ENCODE peak calls at places on chromosomes 4 and X, in eight cellular contexts. F is CD8-positive, alpha-beta T cell; G is colonic mucosa; N is psoas muscle; H is body of pancreas; R is heart left ventricle; Z is thyroid gland; S is pancreas. B is an unnamed sample. For H3K36me3, the result is how much of the 10 kb centered on the place peaks cover.

GRCh38 chrX:108399427-108400165 is 38.6 kb downstream of the COL4A6 start:
- DNase-seq in F (no peak), H (no peak), Z (no peak), S (no peak), N (no peak), R (no peak), G (no peak), B (no peak)

GRCh38 chr4:123659759-123660158 is 263.2 kb downstream of the SPRY1 start:
- DNase-seq in R (no peak), N (no peak), H (no peak), G (no peak), F (no peak), S (no peak), Z (no peak), B (no peak)

GRCh38 chr4:162793571-162793970 is 373.1 kb downstream of the NAF1 start:
- DNase-seq in N (no peak), S (no peak), R (no peak), H (no peak), G (no peak), F (no peak), Z (no peak), B (no peak)

GRCh38 chr4:21949073-21949457 is 493 bp upstream of the KCNIP4 start:
- DNase-seq in G (peak), H (no peak), R (peak), F (no peak), S (no peak), Z (peak), N (no peak), B (no peak)

GRCh38 chr4:38190717-38191178 is 230.6 kb downstream of the PTTG2 start:
- DNase-seq in G (no peak), Z (no peak), F (no peak), S (no peak), H (no peak), N (peak), R (peak), B (peak)

GRCh38 chr4:74190919-74191397 is 33.0 kb downstream of the MTHFD2L start:
- DNase-seq in G (no peak), N (no peak), H (no peak), R (no peak), F (no peak), S (no peak), Z (no peak), B (no peak)

GRCh38 chr4:121256346-121256745 is 92.2 kb upstream of the TNIP3 start:
- DNase-seq in F (no peak), N (no peak), G (no peak), S (no peak), Z (no peak), R (no peak), H (no peak), B (no peak)

GRCh38 chr4:13294961-13295605 is 189.1 kb downstream of the RAB28 start:
- DNase-seq in R (no peak), H (no peak), Z (no peak), S (no peak), F (no peak), G (no peak), N (no peak), B (no peak)

GRCh38 chrX:11757729-11758399 is at the start of gene MSL3:
- DNase-seq in Z (peak), G (peak), S (peak), F (no peak), N (peak), R (peak), H (peak), B (peak)

GRCh38 chr4:149964001-149964400 is 114.2 kb upstream of the DCLK2 start:
- DNase-seq in S (no peak), G (no peak), F (no peak), Z (no peak), N (no peak), H (no peak), R (no peak), B (no peak)

GRCh38 chr4:1870578-1871443 is at the start of gene NSD2:
- DNase-seq in H (peak), S (peak), Z (peak), N (peak), F (peak), R (peak), G (peak), B (peak)
- H3K27ac ChIP-seq in H (peak), S (peak), Z (peak), N (peak), F (peak), R (peak), G (peak), B (peak)

GRCh38 chrX:71540801-71541545 is 8.1 kb downstream of the OGT start:
- DNase-seq in S (no peak), F (no peak), N (no peak), R (no peak), G (no peak), Z (no peak), H (no peak), B (no peak)
- H3K36me3 ChIP-seq in S (under half), F (under half), N (under half), R (under half), G (under half), Z (under half), H (under half), B (under half)

GRCh38 chr4:3796960-3797359 is 30.8 kb downstream of the ADRA2C start:
- DNase-seq in R (no peak), G (no peak), F (no peak), S (no peak), Z (no peak), H (no peak), N (no peak), B (no peak)

GRCh38 chr4:3791256-3791655 is 25.1 kb downstream of the ADRA2C start:
- DNase-seq in S (no peak), N (no peak), H (no peak), R (no peak), Z (no peak), F (no peak), G (no peak), B (no peak)

GRCh38 chr4:3792813-3793212 is 26.6 kb downstream of the ADRA2C start:
- DNase-seq in Z (no peak), G (no peak), R (no peak), S (no peak), H (no peak), N (no peak), F (no peak), B (no peak)

GRCh38 chr4:3791910-3792542 is 25.8 kb downstream of the ADRA2C start:
- DNase-seq in N (no peak), H (peak), R (peak), Z (peak), S (peak), F (no peak), G (peak), B (peak)

GRCh38 chr4:3793545-3793944 is 27.4 kb downstream of the ADRA2C start:
- DNase-seq in Z (no peak), G (no peak), R (no peak), H (no peak), N (no peak), S (no peak), F (no peak), B (no peak)
- TF ChIP-seq CTCF in Z (no peak), G (no peak), R (no peak), H (no peak), N (no peak), S (no peak), F (no peak), B (no peak)

DNA sequence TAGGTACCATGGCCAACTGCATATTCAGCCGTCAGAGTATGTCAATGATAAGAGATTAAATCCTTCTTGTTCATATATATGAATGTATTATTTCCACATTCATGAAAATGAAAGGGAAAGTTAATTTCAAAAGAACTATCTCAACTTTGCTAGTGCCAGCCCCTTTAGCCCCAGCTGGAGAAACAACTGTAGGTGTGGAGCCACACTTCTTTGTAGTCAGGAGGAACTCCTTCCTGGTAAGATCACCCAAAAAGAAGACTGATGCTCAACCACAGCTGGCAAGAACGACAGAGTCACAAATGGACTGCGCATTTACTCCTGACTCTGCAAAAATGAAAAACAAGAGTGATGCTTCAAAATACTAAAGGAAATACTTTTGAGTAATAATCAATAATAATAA is 136.3 kb downstream of the RASL11B start:
- DNase-seq in S (no peak), N (no peak), G (no peak), F (no peak), Z (no peak), H (no peak), R (no peak), B (no peak)
- H3K27ac ChIP-seq in S (no peak), N (no peak), G (no peak), F (no peak), Z (no peak), H (peak), R (no peak), B (peak)

GRCh38 chrX:41152221-41152620 is 67.0 kb downstream of the USP9X start:
- DNase-seq in Z (no peak), H (no peak), R (no peak), F (no peak), N (no peak), S (no peak), G (no peak), B (no peak)
- H3K36me3 ChIP-seq in Z (under half), H (under half), R (under half), F (under half), N (under half), S (under half), G (under half), B (half or more)

DNA sequence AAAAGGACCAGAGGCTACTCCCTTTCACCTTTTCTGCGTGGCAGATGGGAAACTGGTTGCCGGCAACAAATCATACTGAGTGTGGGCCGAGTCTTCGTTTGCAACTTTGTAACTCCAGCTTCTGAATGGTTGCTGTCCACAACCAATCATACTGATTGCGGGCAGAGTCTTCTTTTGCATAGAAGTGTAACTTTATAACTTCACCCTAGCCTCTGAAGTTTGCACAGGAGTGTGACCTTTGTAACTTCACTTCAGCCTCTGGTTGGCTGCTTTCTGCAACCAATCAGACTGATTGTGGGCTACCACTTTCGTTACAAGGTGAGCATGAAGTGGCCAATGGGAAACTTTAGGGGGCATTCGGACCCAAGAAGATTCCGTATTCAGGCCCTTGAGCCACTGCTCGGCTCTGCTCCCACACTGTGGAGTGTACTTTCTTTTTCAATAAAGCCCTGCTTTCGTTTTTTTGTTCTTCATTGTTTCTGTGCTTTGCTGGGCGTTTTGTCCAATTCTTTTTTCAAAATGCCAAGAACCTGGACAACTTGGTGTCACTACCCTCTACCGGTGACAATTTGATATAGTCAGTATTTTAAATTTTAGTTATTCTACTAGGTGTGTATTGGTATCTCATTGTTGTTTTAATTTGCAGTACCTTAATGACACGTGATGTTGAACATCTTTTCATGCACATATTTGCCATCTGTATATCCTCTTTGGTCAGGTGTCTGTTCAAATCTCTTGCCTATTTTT is 9.0 kb upstream of the PAGE5 start:
- DNase-seq in N (no peak), G (no peak), H (peak), R (no peak), Z (no peak), F (no peak), S (peak), B (no peak)
- TF ChIP-seq CTCF in N (no peak), G (no peak), H (no peak), R (no peak), Z (no peak), F (no peak), S (no peak), B (no peak)

DNA sequence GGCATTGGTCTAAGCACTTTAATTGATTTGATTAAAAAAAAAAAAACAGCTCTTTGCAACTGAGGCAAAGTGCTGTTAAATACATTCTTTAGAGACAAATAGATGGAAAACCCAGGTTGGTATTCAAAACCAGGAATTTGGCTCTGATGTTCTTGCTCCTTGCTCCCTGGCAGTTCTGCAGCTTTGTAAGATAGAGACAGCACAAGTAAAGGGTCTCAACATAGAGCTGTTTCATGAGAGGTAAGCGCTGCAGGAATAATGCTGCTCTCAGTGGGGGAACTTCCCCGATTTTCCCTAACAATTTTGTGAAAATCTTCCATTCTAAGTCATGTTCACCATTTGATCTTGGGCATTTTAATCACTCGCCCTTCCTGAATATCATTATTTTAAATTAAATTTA is 479.5 kb upstream of the HS3ST1 start:
- DNase-seq in N (no peak), F (no peak), Z (no peak), S (no peak), G (no peak), H (no peak), R (no peak), B (no peak)
- H3K27ac ChIP-seq in N (no peak), F (no peak), Z (no peak), S (no peak), G (no peak), H (no peak), R (no peak), B (no peak)

GRCh38 chrX:153670748-153671588 is 2.6 kb downstream of the PNCK start:
- DNase-seq in Z (no peak), S (no peak), F (no peak), R (no peak), H (no peak), N (no peak), G (no peak), B (no peak)

GRCh38 chrX:153669901-153670731 is 3.5 kb downstream of the PNCK start:
- DNase-seq in R (no peak), F (no peak), H (no peak), S (no peak), Z (no peak), N (no peak), G (no peak), B (no peak)

GRCh38 chrX:153673398-153674218 is at the start of gene PNCK:
- DNase-seq in H (no peak), Z (no peak), F (no peak), N (no peak), R (no peak), S (no peak), G (no peak), B (no peak)

GRCh38 chrX:153672531-153673397 is 849 bp downstream of the PNCK start:
- DNase-seq in N (no peak), F (no peak), Z (no peak), G (no peak), S (no peak), R (no peak), H (no peak), B (no peak)

DNA sequence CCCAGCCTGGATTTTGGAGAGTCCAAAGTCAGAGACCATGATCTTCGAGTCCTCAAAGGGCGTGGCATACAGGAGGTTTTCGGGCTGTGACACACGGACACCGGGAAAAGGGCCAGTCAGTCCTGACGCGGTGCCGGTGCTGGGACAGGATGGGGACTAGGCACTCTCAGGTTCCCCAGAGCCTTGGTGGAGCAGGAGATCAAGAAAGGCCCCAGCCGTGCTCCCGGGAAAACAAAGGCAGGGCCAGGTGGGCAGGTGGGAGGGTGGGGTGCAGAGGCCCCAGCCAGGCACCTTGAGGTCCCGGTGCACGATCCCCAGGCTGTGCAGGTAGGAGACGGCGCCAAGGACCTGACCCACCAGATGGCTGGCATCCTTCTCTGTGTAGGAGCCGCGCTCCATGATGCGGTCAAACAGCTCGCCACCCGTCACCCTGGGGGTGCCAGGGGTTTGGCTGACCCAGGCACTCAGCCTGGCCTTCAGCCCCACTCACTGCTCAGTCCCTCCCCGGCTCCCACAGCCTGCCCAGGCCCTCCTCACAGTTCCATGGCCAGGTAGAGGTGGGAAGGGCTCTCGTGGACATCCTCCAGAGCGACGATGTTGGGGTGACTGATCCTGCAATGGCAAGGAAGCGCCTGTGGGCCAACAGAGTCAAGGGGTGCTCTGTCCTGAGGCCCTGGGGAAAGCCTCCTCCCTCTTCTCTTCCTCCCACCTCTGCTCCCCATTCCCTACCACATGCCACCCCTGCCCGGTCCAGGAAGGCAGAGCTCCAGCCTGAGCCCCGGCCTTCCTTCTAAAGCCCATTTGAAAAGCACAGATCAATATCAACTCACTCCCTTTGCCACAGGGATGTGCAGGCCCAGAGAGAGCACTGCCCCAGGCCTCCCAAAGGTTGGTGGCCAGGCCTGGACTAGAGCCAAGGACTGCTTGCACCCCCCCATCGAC is 1.8 kb downstream of the PNCK start:
- DNase-seq in S (no peak), F (no peak), N (no peak), Z (no peak), H (no peak), R (no peak), G (no peak), B (no peak)
- H3K36me3 ChIP-seq in S (under half), F (under half), N (under half), Z (under half), H (under half), R (under half), G (under half), B (under half)